ENCODE peak calls at places on chromosomes 13 and 19, in seven cellular contexts. M is cardiac muscle cell; G is thoracic aorta; B is CD4-positive, alpha-beta T cell; T is Peyer's patch; U is brain microvascular endothelial cell; K is SK-N-SH. I is an unnamed sample. For H3K27me3, the result is how much of the 10 kb centered on the place peaks cover.

GRCh38 chr13:99086149-99086868 is 108.4 kb upstream of the DOCK9 start:
- DNase-seq in M (peak), G (no peak), B (peak), T (peak), U (peak), K (peak), I (peak)

GRCh38 chr13:59425211-59425721 is 738.5 kb downstream of the DIAPH3 start:
- DNase-seq in M (peak), G (no peak), B (no peak), T (no peak), U (peak), K (no peak), I (no peak)

GRCh38 chr13:74132768-74133656 is 1.2 kb downstream of the KLF12 start:
- DNase-seq in M (peak), G (no peak), B (peak), T (peak), U (no peak), K (peak), I (no peak)

GRCh38 chr13:111943229-111943795 is 123.6 kb upstream of the SOX1 start:
- DNase-seq in M (no peak), G (no peak), B (no peak), T (peak), U (no peak), K (no peak), I (no peak)

GRCh38 chr19:39047076-39047475 is 14.7 kb upstream of the FBXO27 start:
- DNase-seq in M (no peak), G (no peak), B (no peak), T (peak), U (no peak), K (no peak), I (no peak)

GRCh38 chr13:27853871-27854270 is 61.6 kb downstream of the GSX1 start:
- DNase-seq in M (no peak), G (no peak), B (no peak), T (no peak), U (no peak), K (no peak), I (no peak)

GRCh38 chr13:39538826-39539555 is 64.0 kb downstream of the LHFPL6 start:
- DNase-seq in M (no peak), G (no peak), B (no peak), T (no peak), U (peak), K (no peak), I (no peak)

GRCh38 chr19:1648926-1649541 is 3.4 kb downstream of the TCF3 start:
- DNase-seq in M (no peak), G (no peak), B (no peak), T (no peak), U (no peak), K (no peak), I (no peak)

GRCh38 chr19:16456652-16457194 is 15.0 kb downstream of the EPS15L1 start:
- DNase-seq in M (no peak), G (no peak), B (no peak), T (no peak), U (no peak), K (peak), I (no peak)

GRCh38 chr19:57004418-57004817 is 115.4 kb upstream of the USP29 start:
- DNase-seq in M (no peak), G (no peak), B (no peak), T (no peak), U (no peak), K (no peak), I (no peak)

GRCh38 chr13:51000576-51001260 is 91.1 kb downstream of the RNASEH2B start:
- DNase-seq in M (peak), G (no peak), B (no peak), T (no peak), U (no peak), K (no peak), I (peak)

GRCh38 chr19:1657632-1658445 is 5.4 kb upstream of the TCF3 start:
- DNase-seq in M (no peak), G (no peak), B (no peak), T (no peak), U (no peak), K (no peak), I (no peak)

GRCh38 chr19:56597696-56598095 is 2.6 kb downstream of the ZNF71 start:
- DNase-seq in M (no peak), G (no peak), B (no peak), T (no peak), U (peak), K (no peak), I (no peak)

GRCh38 chr13:34942732-34943674 is 933 bp downstream of the NBEA start:
- DNase-seq in M (peak), G (no peak), B (no peak), T (peak), U (no peak), K (peak), I (peak)

GRCh38 chr19:1590641-1591397 is 1.8 kb downstream of the MBD3 start:
- DNase-seq in M (peak), G (no peak), B (peak), T (peak), U (no peak), K (peak), I (no peak)

GRCh38 chr13:84607614-84608013 is 725.3 kb upstream of the SLITRK1 start:
- DNase-seq in M (peak), G (peak), B (no peak), T (no peak), U (peak), K (no peak), I (no peak)

GRCh38 chr19:10112895-10113591 is 1.6 kb downstream of the P2RY11 start:
- DNase-seq in M (peak), G (no peak), B (peak), T (peak), U (no peak), K (peak), I (no peak)

GRCh38 chr19:30479657-30480056 is 107.5 kb downstream of the ZNF536 start:
- DNase-seq in M (no peak), G (no peak), B (no peak), T (no peak), U (no peak), K (no peak), I (no peak)

GRCh38 chr19:14467391-14467790 is 7.8 kb downstream of the PTGER1 start:
- DNase-seq in M (no peak), G (no peak), B (no peak), T (no peak), U (no peak), K (no peak), I (no peak)

GRCh38 chr19:14459703-14460102 is 15.5 kb downstream of the PTGER1 start:
- DNase-seq in M (no peak), G (no peak), B (no peak), T (no peak), U (no peak), K (no peak), I (no peak)

GRCh38 chr19:14467816-14468215 is 7.3 kb downstream of the PTGER1 start:
- DNase-seq in M (no peak), G (no peak), B (no peak), T (no peak), U (no peak), K (no peak), I (no peak)

GRCh38 chr19:14460935-14461334 is 14.2 kb downstream of the PTGER1 start:
- DNase-seq in M (no peak), G (no peak), B (no peak), T (no peak), U (no peak), K (no peak), I (no peak)

DNA sequence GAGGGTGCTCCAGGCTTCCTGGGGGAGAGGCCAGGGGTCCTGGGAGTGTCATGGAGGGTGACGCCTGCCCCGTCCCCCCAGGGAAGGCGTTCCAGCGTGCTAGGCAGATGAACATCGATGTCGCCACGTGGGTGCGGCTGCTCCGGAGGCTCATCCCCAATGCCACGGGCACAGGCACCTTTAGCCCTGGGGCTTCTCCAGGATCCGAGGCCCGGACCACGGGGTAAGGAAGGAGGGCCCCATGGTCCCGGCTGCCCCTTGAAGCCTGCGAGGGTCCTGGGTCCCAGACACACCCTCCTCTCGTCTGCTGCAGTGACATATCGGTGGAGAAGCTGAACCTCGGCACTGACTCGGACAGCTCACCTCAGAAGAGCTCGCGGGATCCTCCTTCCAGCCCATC is 11.4 kb downstream of the PTGER1 start:
- DNase-seq in M (no peak), G (no peak), B (no peak), T (no peak), U (no peak), K (no peak), I (no peak)
- H3K27me3 ChIP-seq in M (under half), G (under half), B (under half), T (under half), U (under half), K (under half), I (under half)

DNA sequence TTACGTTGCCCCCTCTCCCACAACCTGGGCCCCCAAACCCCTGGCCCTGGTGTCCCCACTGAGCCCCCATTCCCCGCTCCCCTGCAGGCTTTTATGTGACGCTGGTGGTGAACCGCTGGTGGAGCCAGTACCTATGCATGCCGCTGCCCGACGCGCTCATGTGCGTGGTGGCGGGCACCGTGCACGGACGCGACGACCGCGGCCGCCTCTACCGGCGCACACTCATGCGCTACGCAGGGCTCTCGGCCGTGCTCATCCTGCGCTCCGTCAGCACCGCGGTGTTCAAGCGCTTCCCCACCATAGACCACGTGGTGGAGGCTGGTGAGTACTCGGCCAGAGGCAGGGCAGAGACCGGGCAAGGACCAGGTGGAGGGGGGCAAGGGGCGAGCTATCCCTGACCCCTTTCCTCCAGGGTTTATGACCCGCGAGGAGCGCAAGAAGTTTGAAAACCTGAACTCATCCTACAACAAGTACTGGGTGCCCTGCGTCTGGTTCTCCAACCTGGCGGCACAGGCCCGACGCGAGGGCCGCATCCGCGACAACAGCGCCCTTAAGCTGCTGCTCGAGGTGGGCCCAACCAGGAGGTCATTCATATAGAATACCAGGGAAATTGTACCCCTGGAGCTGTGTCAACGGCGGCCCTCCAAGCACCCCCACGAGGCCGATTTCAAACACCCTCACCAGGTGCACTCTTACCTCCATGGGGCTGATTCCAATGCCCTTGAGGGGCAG is 3.0 kb downstream of the BEST2 start:
- DNase-seq in M (no peak), G (no peak), B (no peak), T (no peak), U (no peak), K (peak), I (no peak)
- H3K27me3 ChIP-seq in M (under half), G (under half), B (under half), T (under half), U (under half), K (under half), I (under half)

GRCh38 chr13:110890279-110891150 is 24.4 kb downstream of the ANKRD10 start:
- DNase-seq in M (no peak), G (no peak), B (no peak), T (no peak), U (no peak), K (no peak), I (no peak)
- H3K27me3 ChIP-seq in M (under half), G (under half), B (under half), T (under half), U (under half), K (under half), I (under half)

GRCh38 chr19:6983448-6983847 is 37.8 kb downstream of the MBD3L2B start:
- DNase-seq in M (no peak), G (no peak), B (no peak), T (no peak), U (no peak), K (no peak), I (no peak)
- H3K27me3 ChIP-seq in M (under half), G (under half), B (under half), T (under half), U (under half), K (under half), I (under half)

DNA sequence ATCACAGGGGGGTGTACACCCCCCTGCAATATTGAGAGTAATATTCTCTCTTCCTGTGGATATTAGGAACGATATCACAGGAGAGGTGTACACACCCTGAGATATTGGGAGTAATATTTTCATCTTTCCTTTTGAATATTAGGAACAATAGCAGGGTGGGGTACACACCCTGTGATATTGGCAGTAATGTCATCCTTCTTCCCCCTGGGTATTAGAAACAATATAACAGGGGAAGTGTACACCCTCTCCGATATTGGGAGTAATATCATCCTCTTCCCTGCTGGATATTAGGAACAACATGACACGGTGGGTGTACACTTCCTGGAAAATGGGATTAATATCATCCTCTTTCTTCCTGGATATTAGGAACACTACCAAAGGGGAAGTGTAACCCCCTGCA is 57.8 kb upstream of the CEACAM21 start:
- DNase-seq in M (no peak), G (no peak), B (no peak), T (no peak), U (no peak), K (no peak), I (no peak)
- H3K27me3 ChIP-seq in M (under half), G (under half), B (under half), T (under half), U (under half), K (half or more), I (under half)

DNA sequence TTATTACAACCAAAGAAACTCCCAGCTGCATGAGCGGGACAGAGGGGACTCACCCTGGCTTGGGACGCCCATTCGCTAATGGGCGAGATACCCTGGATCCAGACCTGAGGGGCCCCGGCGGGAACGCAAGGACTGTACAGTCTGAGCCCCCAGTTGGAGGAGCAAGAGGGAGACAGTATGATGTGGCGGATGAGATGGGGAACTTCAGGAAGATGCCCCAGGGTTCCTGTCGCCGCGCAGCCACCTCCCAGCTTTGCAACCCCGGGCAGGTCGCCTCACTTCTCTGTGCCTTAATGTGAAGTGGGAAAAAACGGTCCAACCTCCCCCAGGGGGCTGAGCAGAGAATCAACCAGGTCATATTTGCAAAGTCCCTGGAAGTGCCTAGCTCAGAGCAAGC is 2.5 kb downstream of the NPAS1 start:
- DNase-seq in M (no peak), G (no peak), B (no peak), T (no peak), U (no peak), K (no peak), I (no peak)
- H3K27me3 ChIP-seq in M (half or more), G (under half), B (half or more), T (half or more), U (under half), K (under half), I (under half)